ENCODE peak calls at places on chromosomes 3 and 15, in seven cellular contexts. N is HFF-Myc, M is tibial artery, S is fibroblast of lung, H is heart right ventricle, Q is pancreas, I is fibroblast of villous mesenchyme. A is an unnamed sample.

GRCh38 chr3:66181764-66182163 is 39.0 kb upstream of the SLC25A26 start:
- DNase-seq in Q (no peak), H (peak; percentile 52), S (no peak), M (no peak), I (no peak), N (no peak), A (no peak)

GRCh38 chr3:12512534-12513101 is 28.3 kb downstream of the TSEN2 start:
- DNase-seq in N (no peak), M (no peak), H (no peak), S (no peak), I (no peak), Q (no peak), A (no peak)

GRCh38 chr3:57826952-57827723 is 71.0 kb downstream of the SLMAP start:
- DNase-seq in S (no peak), H (no peak), M (no peak), N (no peak), I (no peak), Q (no peak), A (no peak)

GRCh38 chr3:73448761-73449290 is 175.9 kb downstream of the PDZRN3 start:
- DNase-seq in H (no peak), S (no peak), I (no peak), N (no peak), M (no peak), Q (no peak), A (no peak)

GRCh38 chr3:99006686-99007085 is 105.2 kb upstream of the DCBLD2 start:
- DNase-seq in H (no peak), I (no peak), Q (no peak), M (no peak), N (no peak), S (no peak), A (no peak)

GRCh38 chr15:85778107-85778776 is 16.5 kb downstream of the KLHL25 start:
- DNase-seq in S (no peak), I (no peak), Q (no peak), M (no peak), H (no peak), N (no peak), A (peak; percentile 37)

GRCh38 chr15:68176601-68177000 is 28.5 kb downstream of the CALML4 start:
- DNase-seq in N (no peak), H (no peak), S (peak; percentile 28), I (no peak), M (no peak), Q (no peak), A (peak; percentile 54)

GRCh38 chr3:116863842-116864626 is 154.5 kb downstream of the TUSC7 start:
- DNase-seq in S (peak; percentile 76), Q (no peak), I (peak; percentile 61), M (no peak), N (peak; percentile 2), H (no peak), A (peak; percentile 73)

GRCh38 chr3:100002599-100003350 is 111.5 kb downstream of the FILIP1L start:
- DNase-seq in Q (no peak), N (peak; percentile 56), I (peak; percentile 80), H (no peak), S (peak; percentile 74), M (no peak), A (peak; percentile 94)

GRCh38 chr15:82812994-82813393 is 3.6 kb downstream of the WHAMM start:
- DNase-seq in M (no peak), N (no peak), I (no peak), H (no peak), S (no peak), Q (no peak), A (no peak)

DNA sequence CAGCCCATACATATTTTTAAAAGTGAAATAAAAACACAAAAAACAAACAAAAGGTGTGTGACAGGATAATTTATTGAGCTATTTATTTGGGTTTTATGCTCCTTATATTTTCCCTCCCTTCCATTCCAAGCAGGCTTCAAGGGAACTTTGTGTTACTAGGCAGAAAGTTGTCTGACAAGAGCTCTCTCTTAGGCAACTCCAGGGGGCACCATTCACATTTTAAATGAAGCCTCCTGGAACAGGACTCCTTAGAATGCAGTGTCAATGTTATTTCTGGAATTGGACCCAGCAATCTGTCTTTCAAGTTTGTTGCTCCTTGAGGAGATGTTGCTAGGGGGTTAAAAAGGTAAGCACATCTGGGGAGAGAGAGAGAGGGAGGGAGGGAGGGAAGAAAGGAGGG is 5.4 kb upstream of the RFX7 start:
- DNase-seq in S (peak; percentile 68), Q (no peak), I (peak; percentile 61), N (no peak), H (no peak), M (no peak), A (peak; percentile 75)
- TF ChIP-seq CTCF in S (peak; percentile 35), Q (no peak), I (peak; percentile 51), N (peak; percentile 42), H (peak; percentile 27), M (no peak), A (peak; percentile 62)

DNA sequence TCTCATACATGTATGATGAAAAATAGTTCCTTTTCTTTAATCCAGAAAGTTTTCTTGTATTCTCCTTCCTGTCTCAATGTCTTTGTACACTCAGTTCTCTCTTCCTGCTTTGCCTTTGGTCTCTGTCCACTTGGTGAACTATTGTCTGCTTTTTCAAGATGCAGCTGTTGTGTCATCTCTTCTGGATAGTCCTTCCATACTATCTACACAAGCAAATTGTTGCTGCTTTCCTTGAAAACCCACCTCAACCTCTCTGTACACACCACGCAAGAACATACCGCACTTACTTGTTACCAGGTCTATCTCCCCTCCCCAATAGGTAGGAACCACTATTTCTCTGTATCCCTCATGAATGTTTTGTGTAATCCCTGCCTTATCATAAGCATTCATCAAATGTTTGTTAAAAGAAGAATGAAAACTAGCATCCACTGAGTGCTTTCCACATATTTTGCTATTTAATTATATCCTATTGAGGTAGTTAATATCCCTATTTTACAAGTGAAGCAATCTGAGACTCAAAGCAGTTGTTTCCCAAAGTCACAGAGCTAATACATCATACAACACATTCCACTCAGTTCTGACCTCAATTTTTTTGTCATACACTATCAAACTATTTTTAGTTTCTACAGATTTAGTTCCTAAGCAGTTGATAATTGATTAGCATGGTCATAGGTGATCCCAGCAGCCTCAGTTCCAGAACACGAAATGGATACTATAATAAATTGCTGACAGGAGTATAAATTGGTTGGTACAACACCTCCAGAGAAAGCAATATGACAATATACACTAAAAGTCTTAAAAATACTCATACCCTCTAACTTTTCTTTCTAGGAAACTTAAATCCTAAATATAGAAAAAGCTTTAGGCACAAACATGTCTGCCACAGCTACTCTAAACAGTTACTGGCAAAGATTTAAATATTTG is 19.6 kb downstream of the HACL1 start:
- DNase-seq in Q (no peak), S (no peak), N (no peak), H (no peak), I (peak; percentile 65), M (no peak), A (no peak)
- H3K4me3 ChIP-seq in Q (no peak overlapping the region), S (no peak overlapping the region), N (no peak overlapping the region), H (no peak overlapping the region), I (no peak overlapping the region), M (no peak overlapping the region), A (no peak overlapping the region)

DNA sequence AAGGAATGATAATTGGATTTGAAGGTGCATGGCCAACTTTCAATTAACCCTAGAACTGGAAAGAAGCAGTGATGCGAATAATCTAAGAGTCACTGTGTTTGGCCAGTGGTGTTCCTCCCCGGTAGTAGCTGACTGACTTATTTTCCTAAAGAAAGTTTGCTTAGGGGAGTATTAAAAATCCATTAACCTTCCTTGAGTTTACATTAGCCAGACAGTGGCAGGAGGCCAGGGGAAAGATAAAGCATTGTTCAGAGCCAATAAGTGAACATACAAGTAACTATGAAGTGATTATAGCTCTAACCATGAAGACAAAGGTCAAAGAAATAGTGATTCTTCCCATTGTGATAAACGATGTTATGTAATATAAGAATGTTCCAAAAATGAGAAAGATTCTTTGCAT is 8.9 kb upstream of the TMEM202 start:
- DNase-seq in I (no peak), N (no peak), S (no peak), M (no peak), H (no peak), Q (no peak), A (peak; percentile 23)
- TF ChIP-seq CTCF in I (no peak), N (no peak), S (no peak), M (no peak), H (no peak), Q (no peak), A (no peak)

DNA sequence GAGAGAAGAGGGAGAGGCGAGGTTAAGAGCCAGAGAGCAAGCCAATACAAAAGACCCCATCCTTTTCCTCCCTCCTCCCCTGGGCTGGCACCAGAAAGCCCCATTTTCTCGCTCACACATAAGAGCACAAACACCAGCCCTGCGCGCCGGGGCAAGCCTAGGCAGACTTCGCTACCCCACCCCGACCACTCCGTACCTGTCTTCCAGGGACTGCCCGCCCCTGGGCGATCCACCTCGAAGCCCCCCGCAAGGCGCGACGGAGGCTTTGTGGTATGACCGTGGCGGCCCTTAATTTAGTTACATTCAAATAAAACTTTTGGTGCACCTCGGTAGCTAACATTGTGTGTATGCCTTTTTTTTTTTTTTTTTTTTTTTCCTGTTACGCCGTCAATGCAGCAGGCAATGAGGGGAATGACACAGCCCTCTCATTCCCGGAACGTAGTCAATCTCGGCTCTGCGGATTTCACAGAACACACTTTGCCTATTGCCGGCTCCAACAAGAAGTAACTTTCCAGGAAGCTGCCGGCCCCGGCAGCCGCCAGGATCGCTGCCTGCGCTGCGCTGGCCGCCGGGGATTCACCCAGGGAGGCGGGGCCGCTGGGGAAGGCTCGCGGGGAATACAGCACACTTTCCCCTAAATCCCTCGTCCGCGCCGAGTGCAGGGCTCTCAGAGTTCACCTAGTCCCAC is 7.7 kb downstream of the BCL6 start:
- DNase-seq in M (peak; percentile 90), N (no peak), H (peak; percentile 81), I (peak; percentile 83), S (peak; percentile 70), Q (peak; percentile 88), A (peak; percentile 78)
- H3K4me3 ChIP-seq in M (peak overlapping the region; percentile 75), N (peak overlapping the region; percentile 48), H (peak overlapping the region; percentile 51), I (peak overlapping the region; percentile 93), S (peak overlapping the region; percentile 30), Q (peak overlapping the region; percentile 24), A (peak overlapping the region; percentile 52)

GRCh38 chr3:24639061-24639460 is 144.4 kb upstream of the THRB start:
- DNase-seq in Q (no peak), N (no peak), S (no peak), H (no peak), M (no peak), I (no peak), A (no peak)

GRCh38 chr3:24645047-24645446 is 150.4 kb upstream of the THRB start:
- DNase-seq in S (no peak), N (no peak), H (no peak), I (no peak), M (no peak), Q (no peak), A (no peak)

GRCh38 chr3:24641628-24642027 is 147.0 kb upstream of the THRB start:
- DNase-seq in I (no peak), S (no peak), N (no peak), H (no peak), Q (no peak), M (no peak), A (no peak)

GRCh38 chr3:24639640-24640329 is 145.1 kb upstream of the THRB start:
- DNase-seq in H (no peak), M (no peak), N (no peak), I (no peak), Q (no peak), S (no peak), A (no peak)

DNA sequence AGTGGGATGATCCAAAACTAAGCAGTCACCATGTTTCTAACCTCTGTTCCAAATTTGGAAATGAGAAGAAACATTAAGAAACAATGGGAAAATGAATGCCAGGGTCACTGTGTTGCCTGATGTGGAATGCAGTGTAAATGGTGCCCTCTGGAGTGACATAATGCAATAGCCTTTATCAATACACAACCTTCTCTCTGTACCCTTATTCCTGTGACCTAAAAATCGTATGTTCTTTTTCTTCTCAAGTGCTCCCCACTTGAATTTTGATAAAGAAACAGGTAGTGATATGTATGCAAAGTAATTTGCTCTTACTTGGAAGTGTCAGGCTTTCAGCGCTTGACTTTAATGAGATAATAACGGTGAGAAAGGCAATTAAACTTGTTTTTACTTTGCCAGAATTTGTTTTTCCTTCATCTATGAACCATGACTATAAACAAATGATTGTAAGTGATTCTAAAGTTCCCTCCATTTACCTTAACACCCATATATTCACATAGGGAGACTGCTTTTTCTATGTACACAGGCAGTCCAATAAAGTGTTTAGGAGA is 145.8 kb upstream of the THRB start:
- DNase-seq in M (no peak), S (peak; percentile 75), N (peak; percentile 30), H (no peak), Q (no peak), I (peak; percentile 14), A (peak; percentile 69)
- TF ChIP-seq CTCF in M (peak; percentile 38), S (peak; percentile 35), N (peak; percentile 30), H (peak; percentile 57), Q (no peak), I (peak; percentile 40), A (peak; percentile 38)

A was measured in cardiac fibroblast.